ENCODE peak calls at places on chromosome 17, in six cellular contexts. N, D, Y, U, X and O are unnamed samples.

GRCh38 chr17:65283704-65284103 is 146.5 kb downstream of the RGS9 start:
- DNase-seq in N (no peak), D (no peak), Y (no peak), U (no peak), X (no peak), O (no peak)

GRCh38 chr17:69441179-69441578 is 26.7 kb downstream of the MAP2K6 start:
- DNase-seq in N (no peak), D (no peak), Y (no peak), U (no peak), X (no peak), O (no peak)

GRCh38 chr17:1473841-1474240 is 17.8 kb upstream of the CRK start:
- DNase-seq in N (no peak), D (no peak), Y (no peak), U (no peak), X (no peak), O (no peak)

GRCh38 chr17:79981661-79982101 is 54.0 kb downstream of the TBC1D16 start:
- DNase-seq in N (no peak), D (no peak), Y (no peak), U (no peak), X (no peak), O (no peak)

GRCh38 chr17:51346218-51346982 is 86.1 kb downstream of the UTP18 start:
- DNase-seq in N (no peak), D (no peak), Y (no peak), U (no peak), X (no peak), O (no peak)

GRCh38 chr17:66369830-66370229 is 67.4 kb downstream of the PRKCA start:
- DNase-seq in N (no peak), D (peak; percentile 52), Y (no peak), U (no peak), X (no peak), O (no peak)

GRCh38 chr17:47907932-47908562 is 12.0 kb downstream of the SP2 start:
- DNase-seq in N (no peak), D (peak; percentile 35), Y (no peak), U (no peak), X (no peak), O (no peak)

GRCh38 chr17:7836596-7837374 is 2.8 kb downstream of the KDM6B start:
- DNase-seq in N (peak; percentile 88), D (peak; percentile 84), Y (peak; percentile 95), U (no peak), X (peak; percentile 85), O (peak; percentile 95)

GRCh38 chr17:36017799-36018198 is at the start of gene CCL23:
- DNase-seq in N (no peak), D (no peak), Y (no peak), U (no peak), X (no peak), O (no peak)

GRCh38 chr17:68356949-68357455 is 65.7 kb downstream of the ARSG start:
- DNase-seq in N (peak; percentile 41), D (no peak), Y (no peak), U (no peak), X (no peak), O (no peak)

GRCh38 chr17:44323359-44324091 is 1.1 kb downstream of the SLC25A39 start:
- DNase-seq in N (no peak), D (no peak), Y (no peak), U (no peak), X (no peak), O (no peak)

GRCh38 chr17:81854974-81855774 is 5.2 kb downstream of the P4HB start:
- DNase-seq in N (peak; percentile 35), D (peak; percentile 80), Y (no peak), U (no peak), X (no peak), O (peak; percentile 81)

GRCh38 chr17:55168970-55169687 is 95.6 kb upstream of the HLF start:
- DNase-seq in N (no peak), D (no peak), Y (no peak), U (no peak), X (no peak), O (no peak)

GRCh38 chr17:9842057-9842758 is 16.5 kb downstream of the GLP2R start:
- DNase-seq in N (peak; percentile 61), D (peak; percentile 86), Y (no peak), U (peak; percentile 6), X (no peak), O (peak; percentile 27)

GRCh38 chr17:66799839-66800537 is 34.9 kb upstream of the CACNG5 start:
- DNase-seq in N (no peak), D (no peak), Y (no peak), U (no peak), X (no peak), O (no peak)

GRCh38 chr17:75241502-75241901 is 19.9 kb downstream of the GGA3 start:
- DNase-seq in N (no peak), D (no peak), Y (no peak), U (no peak), X (no peak), O (no peak)

GRCh38 chr17:75637561-75637960 is 4.3 kb downstream of the SMIM5 start:
- DNase-seq in N (no peak), D (no peak), Y (no peak), U (no peak), X (no peak), O (peak; percentile 38)

GRCh38 chr17:42097691-42098661 is at the start of gene ZNF385C:
- DNase-seq in N (no peak), D (no peak), Y (no peak), U (no peak), X (no peak), O (peak; percentile 41)